ENCODE peak calls at places on chromosomes 12 and 14, in six cellular contexts. One of them, this sample, is unnamed.

GRCh38 chr14:59320771-59321170 is 132.3 kb downstream of the DAAM1 start:
- DNase-seq in lung microvascular endothelial cell: no peak
- DNase-seq in activated T-cell treated with anti-CD3 and anti-CD28 coated beads, Interleukin-2, amount 50 U/mL, for 4 hours: no peak
- DNase-seq in NCI-H1417: no peak
- DNase-seq in LoVo: no peak
- DNase-seq in KBM-7: no peak
- DNase-seq in this sample: no peak

GRCh38 chr14:58663494-58664111 is 25.8 kb downstream of the DACT1 start:
- DNase-seq in activated T-cell treated with anti-CD3 and anti-CD28 coated beads, Interleukin-2, amount 50 U/mL, for 4 hours: no peak
- DNase-seq in KBM-7: no peak
- DNase-seq in NCI-H1417: peak
- DNase-seq in LoVo: no peak
- DNase-seq in lung microvascular endothelial cell: no peak
- DNase-seq in this sample: no peak

GRCh38 chr14:80468331-80469122 is 257.2 kb upstream of the DIO2 start:
- DNase-seq in LoVo: no peak
- DNase-seq in lung microvascular endothelial cell: no peak
- DNase-seq in activated T-cell treated with anti-CD3 and anti-CD28 coated beads, Interleukin-2, amount 50 U/mL, for 4 hours: no peak
- DNase-seq in KBM-7: no peak
- DNase-seq in NCI-H1417: no peak
- DNase-seq in this sample: no peak

GRCh38 chr14:32559048-32559447 is 229.9 kb downstream of the AKAP6 start:
- DNase-seq in LoVo: no peak
- DNase-seq in lung microvascular endothelial cell: no peak
- DNase-seq in activated T-cell treated with anti-CD3 and anti-CD28 coated beads, Interleukin-2, amount 50 U/mL, for 4 hours: no peak
- DNase-seq in NCI-H1417: no peak
- DNase-seq in KBM-7: no peak
- DNase-seq in this sample: no peak

GRCh38 chr12:47079365-47079893 is at the start of gene PCED1B:
- DNase-seq in LoVo: peak
- DNase-seq in KBM-7: peak
- DNase-seq in lung microvascular endothelial cell: peak
- DNase-seq in activated T-cell treated with anti-CD3 and anti-CD28 coated beads, Interleukin-2, amount 50 U/mL, for 4 hours: peak
- DNase-seq in NCI-H1417: peak
- DNase-seq in this sample: peak

GRCh38 chr12:31783996-31784645 is 55.3 kb upstream of the AMN1 start:
- DNase-seq in activated T-cell treated with anti-CD3 and anti-CD28 coated beads, Interleukin-2, amount 50 U/mL, for 4 hours: no peak
- DNase-seq in NCI-H1417: no peak
- DNase-seq in LoVo: no peak
- DNase-seq in KBM-7: peak
- DNase-seq in lung microvascular endothelial cell: no peak
- DNase-seq in this sample: no peak

GRCh38 chr12:46461459-46461858 is 88.9 kb upstream of the SLC38A2 start:
- DNase-seq in lung microvascular endothelial cell: no peak
- DNase-seq in activated T-cell treated with anti-CD3 and anti-CD28 coated beads, Interleukin-2, amount 50 U/mL, for 4 hours: no peak
- DNase-seq in NCI-H1417: no peak
- DNase-seq in LoVo: no peak
- DNase-seq in KBM-7: no peak
- DNase-seq in this sample: no peak

GRCh38 chr14:104134061-104134965 is 4.1 kb upstream of the KIF26A start:
- DNase-seq in lung microvascular endothelial cell: no peak
- DNase-seq in NCI-H1417: no peak
- DNase-seq in LoVo: no peak
- DNase-seq in activated T-cell treated with anti-CD3 and anti-CD28 coated beads, Interleukin-2, amount 50 U/mL, for 4 hours: no peak
- DNase-seq in KBM-7: no peak
- DNase-seq in this sample: peak

GRCh38 chr12:40697566-40698257 is 5.5 kb downstream of the CNTN1 start:
- DNase-seq in LoVo: no peak
- DNase-seq in lung microvascular endothelial cell: no peak
- DNase-seq in KBM-7: no peak
- DNase-seq in NCI-H1417: peak
- DNase-seq in activated T-cell treated with anti-CD3 and anti-CD28 coated beads, Interleukin-2, amount 50 U/mL, for 4 hours: no peak
- DNase-seq in this sample: no peak

GRCh38 chr14:67173719-67174118 is 15.5 kb upstream of the GARIN2 start:
- DNase-seq in LoVo: no peak
- DNase-seq in activated T-cell treated with anti-CD3 and anti-CD28 coated beads, Interleukin-2, amount 50 U/mL, for 4 hours: no peak
- DNase-seq in KBM-7: no peak
- DNase-seq in NCI-H1417: no peak
- DNase-seq in lung microvascular endothelial cell: no peak
- DNase-seq in this sample: no peak

GRCh38 chr12:1540690-1541089 is 53.7 kb downstream of the FBXL14 start:
- DNase-seq in lung microvascular endothelial cell: no peak
- DNase-seq in NCI-H1417: no peak
- DNase-seq in activated T-cell treated with anti-CD3 and anti-CD28 coated beads, Interleukin-2, amount 50 U/mL, for 4 hours: no peak
- DNase-seq in LoVo: peak
- DNase-seq in KBM-7: no peak
- DNase-seq in this sample: no peak

GRCh38 chr12:60494249-60494648 is 898.4 kb downstream of the SLC16A7 start:
- DNase-seq in LoVo: peak
- DNase-seq in activated T-cell treated with anti-CD3 and anti-CD28 coated beads, Interleukin-2, amount 50 U/mL, for 4 hours: no peak
- DNase-seq in NCI-H1417: peak
- DNase-seq in KBM-7: peak
- DNase-seq in lung microvascular endothelial cell: peak
- DNase-seq in this sample: no peak

GRCh38 chr12:54968181-54968730 is 16.3 kb downstream of the TESPA1 start:
- DNase-seq in lung microvascular endothelial cell: no peak
- DNase-seq in activated T-cell treated with anti-CD3 and anti-CD28 coated beads, Interleukin-2, amount 50 U/mL, for 4 hours: no peak
- DNase-seq in KBM-7: peak
- DNase-seq in NCI-H1417: no peak
- DNase-seq in LoVo: no peak
- DNase-seq in this sample: no peak

GRCh38 chr12:47558625-47559345 is 147.0 kb downstream of the RPAP3 start:
- DNase-seq in KBM-7: no peak
- DNase-seq in NCI-H1417: no peak
- DNase-seq in LoVo: no peak
- DNase-seq in lung microvascular endothelial cell: no peak
- DNase-seq in activated T-cell treated with anti-CD3 and anti-CD28 coated beads, Interleukin-2, amount 50 U/mL, for 4 hours: no peak
- DNase-seq in this sample: no peak

GRCh38 chr12:123024819-123025391 is 44.4 kb downstream of the ARL6IP4 start:
- DNase-seq in KBM-7: no peak
- DNase-seq in NCI-H1417: no peak
- DNase-seq in LoVo: no peak
- DNase-seq in lung microvascular endothelial cell: peak
- DNase-seq in activated T-cell treated with anti-CD3 and anti-CD28 coated beads, Interleukin-2, amount 50 U/mL, for 4 hours: no peak
- DNase-seq in this sample: no peak

GRCh38 chr12:132514838-132515237 is 24.9 kb downstream of the FBRSL1 start:
- DNase-seq in LoVo: no peak
- DNase-seq in NCI-H1417: no peak
- DNase-seq in activated T-cell treated with anti-CD3 and anti-CD28 coated beads, Interleukin-2, amount 50 U/mL, for 4 hours: no peak
- DNase-seq in KBM-7: no peak
- DNase-seq in lung microvascular endothelial cell: no peak
- DNase-seq in this sample: no peak

GRCh38 chr14:63438065-63438757 is 105.0 kb downstream of the PPP2R5E start:
- DNase-seq in LoVo: peak
- DNase-seq in NCI-H1417: peak
- DNase-seq in activated T-cell treated with anti-CD3 and anti-CD28 coated beads, Interleukin-2, amount 50 U/mL, for 4 hours: peak
- DNase-seq in lung microvascular endothelial cell: peak
- DNase-seq in KBM-7: peak
- DNase-seq in this sample: peak

GRCh38 chr14:103886304-103887169 is 39.2 kb upstream of the PPP1R13B start:
- DNase-seq in activated T-cell treated with anti-CD3 and anti-CD28 coated beads, Interleukin-2, amount 50 U/mL, for 4 hours: no peak
- DNase-seq in lung microvascular endothelial cell: no peak
- DNase-seq in KBM-7: no peak
- DNase-seq in NCI-H1417: no peak
- DNase-seq in LoVo: no peak
- DNase-seq in this sample: no peak

GRCh38 chr14:90398315-90398811 is 1.5 kb downstream of the CALM1 start:
- DNase-seq in NCI-H1417: peak
- DNase-seq in LoVo: peak
- DNase-seq in lung microvascular endothelial cell: peak
- DNase-seq in KBM-7: peak
- DNase-seq in activated T-cell treated with anti-CD3 and anti-CD28 coated beads, Interleukin-2, amount 50 U/mL, for 4 hours: peak
- DNase-seq in this sample: peak

GRCh38 chr14:56659964-56660551 is 80.5 kb downstream of the TMEM260 start:
- DNase-seq in lung microvascular endothelial cell: peak
- DNase-seq in KBM-7: peak
- DNase-seq in NCI-H1417: peak
- DNase-seq in LoVo: peak
- DNase-seq in activated T-cell treated with anti-CD3 and anti-CD28 coated beads, Interleukin-2, amount 50 U/mL, for 4 hours: no peak
- DNase-seq in this sample: no peak

GRCh38 chr14:99742074-99742473 is 51.1 kb upstream of the EML1 start:
- DNase-seq in lung microvascular endothelial cell: no peak
- DNase-seq in activated T-cell treated with anti-CD3 and anti-CD28 coated beads, Interleukin-2, amount 50 U/mL, for 4 hours: no peak
- DNase-seq in KBM-7: no peak
- DNase-seq in LoVo: no peak
- DNase-seq in NCI-H1417: no peak
- DNase-seq in this sample: no peak

GRCh38 chr12:58367041-58367440 is 425.7 kb downstream of the ATP23 start:
- DNase-seq in LoVo: no peak
- DNase-seq in lung microvascular endothelial cell: no peak
- DNase-seq in NCI-H1417: no peak
- DNase-seq in activated T-cell treated with anti-CD3 and anti-CD28 coated beads, Interleukin-2, amount 50 U/mL, for 4 hours: no peak
- DNase-seq in KBM-7: no peak
- DNase-seq in this sample: no peak

This sample was measured in sciatic nerve.